ENCODE peak calls at places on chromosomes 7 and 10, in eight cellular contexts. H is mammary epithelial cell; P is upper lobe of right lung; L is A549; A is CD8-positive, alpha-beta T cell; R is tibial artery; S is neural progenitor cell; M is colonic mucosa. U is an unnamed sample.

GRCh38 chr7:158413962-158414961 is 173.4 kb downstream of the PTPRN2 start:
- DNase-seq in H (no peak), R (peak; percentile 48), A (no peak), M (no peak), S (peak; percentile 77), P (no peak), L (peak; percentile 21), U (no peak)

GRCh38 chr7:15407910-15408309 is 153.9 kb downstream of the AGMO start:
- DNase-seq in R (no peak), H (no peak), L (no peak), A (no peak), M (no peak), P (no peak), S (no peak), U (no peak)

GRCh38 chr10:74586088-74586585 is 240.3 kb upstream of the KAT6B start:
- DNase-seq in L (peak; percentile 13), H (peak; percentile 23), S (no peak), M (no peak), A (peak; percentile 50), R (no peak), P (no peak), U (peak; percentile 41)

GRCh38 chr7:112484671-112485097 is 3.9 kb downstream of the LSMEM1 start:
- DNase-seq in M (no peak), H (peak; percentile 35), R (peak; percentile 71), L (peak; percentile 81), P (no peak), A (no peak), S (no peak), U (peak; percentile 35)

GRCh38 chr7:16098058-16098457 is 323.3 kb downstream of the CRPPA start:
- DNase-seq in H (no peak), R (no peak), M (no peak), P (no peak), S (no peak), L (no peak), A (no peak), U (no peak)

GRCh38 chr10:33126118-33126517 is 168.1 kb upstream of the ITGB1 start:
- DNase-seq in S (no peak), M (no peak), H (peak; percentile 87), R (no peak), P (no peak), L (no peak), A (peak; percentile 29), U (no peak)

GRCh38 chr7:156527458-156527890 is 113.1 kb upstream of the RNF32 start:
- DNase-seq in S (no peak), L (peak; percentile 9), M (peak; percentile 62), H (no peak), R (no peak), A (no peak), P (no peak), U (no peak)

GRCh38 chr7:121228779-121229178 is 100.0 kb upstream of the WNT16 start:
- DNase-seq in S (no peak), L (no peak), R (no peak), A (no peak), P (no peak), M (no peak), H (no peak), U (no peak)

GRCh38 chr10:25176421-25176968 is 1.7 kb downstream of the GPR158 start:
- DNase-seq in H (no peak), R (no peak), A (no peak), S (peak; percentile 60), L (no peak), P (no peak), M (no peak), U (no peak)

GRCh38 chr7:97868788-97869187 is 3.4 kb downstream of the ASNS start:
- DNase-seq in P (no peak), M (no peak), L (no peak), R (no peak), H (no peak), A (no peak), S (no peak), U (no peak)

GRCh38 chr7:1532456-1533254 is 2.2 kb downstream of the MAFK start:
- DNase-seq in A (peak; percentile 67), L (peak; percentile 86), M (peak; percentile 92), H (peak; percentile 24), P (peak; percentile 92), S (no peak), R (peak; percentile 96), U (peak; percentile 87)

GRCh38 chr10:78655941-78656340 is 412.8 kb upstream of the ZMIZ1 start:
- DNase-seq in R (no peak), P (no peak), S (no peak), L (no peak), H (no peak), M (no peak), A (no peak), U (no peak)

GRCh38 chr10:120978589-120979252 is 127.6 kb downstream of the WDR11 start:
- DNase-seq in M (peak; percentile 32), L (no peak), A (no peak), P (no peak), S (no peak), H (no peak), R (peak; percentile 16), U (peak; percentile 38)

GRCh38 chr10:31774291-31774900 is 154.2 kb downstream of the ARHGAP12 start:
- DNase-seq in R (no peak), A (no peak), P (no peak), M (no peak), L (no peak), S (peak; percentile 91), H (no peak), U (no peak)

GRCh38 chr10:43262043-43262901 is 4.6 kb downstream of the RASGEF1A start:
- DNase-seq in H (no peak), M (peak; percentile 16), R (no peak), A (no peak), P (no peak), L (no peak), S (peak; percentile 93), U (no peak)

GRCh38 chr10:44333511-44333910 is 51.4 kb downstream of the CXCL12 start:
- DNase-seq in P (no peak), M (no peak), A (no peak), R (no peak), S (no peak), H (no peak), L (no peak), U (no peak)

GRCh38 chr10:115845958-115846357 is 427.0 kb downstream of the GFRA1 start:
- DNase-seq in P (no peak), S (no peak), R (no peak), A (no peak), H (no peak), M (no peak), L (no peak), U (no peak)

GRCh38 chr10:32538256-32538655 is 92.3 kb downstream of the CCDC7 start:
- DNase-seq in A (no peak), P (no peak), H (no peak), M (no peak), R (no peak), L (no peak), S (no peak), U (no peak)

GRCh38 chr10:95454356-95454755 is 106.8 kb downstream of the SORBS1 start:
- DNase-seq in S (no peak), P (no peak), M (no peak), A (no peak), L (no peak), H (no peak), R (no peak), U (no peak)

GRCh38 chr10:28734940-28735759 is 57.8 kb downstream of the BAMBI start:
- DNase-seq in H (peak; percentile 83), S (no peak), M (no peak), R (no peak), A (no peak), L (peak; percentile 92), P (no peak), U (no peak)

GRCh38 chr10:34854147-34854601 is 39.1 kb upstream of the PARD3 start:
- DNase-seq in L (peak; percentile 64), R (no peak), M (no peak), P (no peak), S (no peak), A (no peak), H (peak; percentile 44), U (peak; percentile 33)

GRCh38 chr10:84329094-84329611 is 764 bp downstream of the CCSER2 start:
- DNase-seq in A (peak; percentile 70), H (peak; percentile 57), M (peak; percentile 60), R (no peak), S (peak; percentile 45), L (peak; percentile 47), P (no peak), U (no peak)

GRCh38 chr10:17744395-17744841 is 7.6 kb upstream of the TMEM236 start:
- DNase-seq in S (no peak), P (no peak), M (no peak), A (no peak), R (no peak), H (no peak), L (no peak), U (no peak)

GRCh38 chr7:111137296-111138195 is 46.6 kb downstream of the LRRN3 start:
- DNase-seq in S (peak; percentile 37), L (no peak), P (peak; percentile 45), R (peak; percentile 60), H (peak; percentile 66), M (no peak), A (peak; percentile 5), U (no peak)
- H3K27ac ChIP-seq in S (peak overlapping the region; percentile 62), L (no peak overlapping the region), P (no peak overlapping the region), R (peak overlapping the region; percentile 71), H (peak overlapping the region; percentile 29), M (no peak overlapping the region), A (no peak overlapping the region), U (no peak overlapping the region)

GRCh38 chr7:29319719-29320521 is 125.3 kb downstream of the CHN2 start:
- DNase-seq in H (no peak), A (no peak), S (no peak), R (no peak), P (no peak), L (no peak), M (no peak), U (no peak)
- H3K4me3 ChIP-seq in H (no peak overlapping the region), A (no peak overlapping the region), S (no peak overlapping the region), R (no peak overlapping the region), P (no peak overlapping the region), L (no peak overlapping the region), M (no peak overlapping the region), U (no peak overlapping the region)

DNA sequence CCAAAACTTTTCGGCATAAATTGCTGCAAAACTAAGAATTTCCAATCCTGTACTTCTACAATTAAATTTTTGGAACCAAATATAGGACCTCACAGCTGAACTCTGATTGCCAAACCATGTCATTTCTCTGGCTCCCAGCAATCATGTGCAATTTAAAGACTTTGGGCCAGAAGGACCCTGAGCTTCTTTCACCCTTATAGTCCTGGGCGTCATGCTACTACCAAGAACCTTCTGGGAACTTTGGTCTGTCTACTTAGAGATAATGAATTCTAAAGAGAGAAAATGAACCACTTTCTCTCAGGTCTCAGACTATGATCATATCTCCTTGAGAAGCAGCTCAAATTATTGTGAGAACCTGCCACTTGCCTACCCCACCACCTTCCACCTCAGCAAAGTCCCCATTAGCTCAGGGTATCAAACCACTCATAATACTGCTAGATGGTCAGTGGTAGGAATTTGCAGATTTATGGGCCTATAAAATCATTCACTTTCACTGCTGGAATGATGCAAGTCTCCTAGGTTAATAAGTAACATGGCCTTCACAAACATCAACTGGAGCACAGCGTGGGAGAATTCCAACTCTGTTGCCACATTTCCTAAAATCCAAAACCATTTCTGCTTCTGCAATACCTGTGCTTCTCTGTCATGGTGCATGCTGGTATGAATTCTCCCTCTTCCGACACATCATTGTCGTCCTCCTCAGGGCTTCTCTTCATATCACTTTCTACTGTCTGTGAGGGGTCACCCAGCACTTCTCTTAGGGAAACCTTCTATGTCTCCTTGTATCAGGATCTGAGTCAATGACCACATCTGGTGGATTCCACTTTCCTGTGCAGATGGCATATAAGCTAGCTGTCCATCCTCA is 6.6 kb upstream of the WDR91 start:
- DNase-seq in A (no peak), P (no peak), L (peak; percentile 33), H (no peak), S (no peak), M (no peak), R (no peak), U (no peak)
- H3K27ac ChIP-seq in A (no peak overlapping the region), P (no peak overlapping the region), L (peak overlapping the region; percentile 18), H (no peak overlapping the region), S (no peak overlapping the region), M (no peak overlapping the region), R (no peak overlapping the region), U (no peak overlapping the region)

GRCh38 chr10:126904493-126904806 is 778 bp upstream of the DOCK1 start:
- DNase-seq in M (no peak), A (no peak), S (no peak), L (no peak), R (no peak), H (no peak), P (no peak), U (no peak)
- H3K4me3 ChIP-seq in M (peak overlapping the region; percentile 79), A (no peak overlapping the region), S (peak overlapping the region; percentile 97), L (peak overlapping the region; percentile 87), R (peak overlapping the region; percentile 86), H (peak overlapping the region; percentile 76), P (peak overlapping the region; percentile 79), U (peak overlapping the region; percentile 96)

U was measured in uterus.